ENCODE peak calls at places on chromosomes 13 and 19, in four cellular contexts. K is uterus, S is heart left ventricle, H is A549. F is an unnamed sample.

GRCh38 chr13:50073340-50073739 is 58.1 kb downstream of the KCNRG start:
- DNase-seq in H (no peak), S (no peak), K (no peak), F (no peak)

GRCh38 chr13:114106991-114107685 is 25.3 kb downstream of the RASA3 start:
- DNase-seq in K (peak), H (no peak), S (peak), F (no peak)

GRCh38 chr19:35040826-35041547 is 534 bp upstream of the HPN start:
- DNase-seq in H (no peak), K (peak), S (peak), F (peak)

GRCh38 chr19:7928741-7929701 is 3.1 kb upstream of the CTXN1 start:
- DNase-seq in H (peak), K (peak), S (no peak), F (no peak)

GRCh38 chr13:55948175-55948574 is 1192.5 kb upstream of the PRR20A start:
- DNase-seq in S (no peak), K (no peak), H (no peak), F (no peak)

GRCh38 chr13:107211073-107211472 is 643.1 kb upstream of the ARGLU1 start:
- DNase-seq in K (peak), H (peak), S (peak), F (peak)

GRCh38 chr19:27793128-27793643 is 1419.8 kb downstream of the UQCRFS1 start:
- DNase-seq in S (peak), K (peak), H (peak), F (peak)

GRCh38 chr19:14370169-14370998 is 10.9 kb upstream of the ADGRE5 start:
- DNase-seq in K (no peak), H (no peak), S (no peak), F (no peak)

GRCh38 chr13:105272660-105273631 is 1262.5 kb downstream of the EFNB2 start:
- DNase-seq in S (no peak), H (no peak), K (no peak), F (no peak)

GRCh38 chr13:40401911-40402776 is 264.3 kb downstream of the FOXO1 start:
- DNase-seq in K (peak), H (peak), S (peak), F (peak)

GRCh38 chr13:23656637-23657036 is 86.4 kb downstream of the TNFRSF19 start:
- DNase-seq in S (peak), H (no peak), K (no peak), F (no peak)

DNA sequence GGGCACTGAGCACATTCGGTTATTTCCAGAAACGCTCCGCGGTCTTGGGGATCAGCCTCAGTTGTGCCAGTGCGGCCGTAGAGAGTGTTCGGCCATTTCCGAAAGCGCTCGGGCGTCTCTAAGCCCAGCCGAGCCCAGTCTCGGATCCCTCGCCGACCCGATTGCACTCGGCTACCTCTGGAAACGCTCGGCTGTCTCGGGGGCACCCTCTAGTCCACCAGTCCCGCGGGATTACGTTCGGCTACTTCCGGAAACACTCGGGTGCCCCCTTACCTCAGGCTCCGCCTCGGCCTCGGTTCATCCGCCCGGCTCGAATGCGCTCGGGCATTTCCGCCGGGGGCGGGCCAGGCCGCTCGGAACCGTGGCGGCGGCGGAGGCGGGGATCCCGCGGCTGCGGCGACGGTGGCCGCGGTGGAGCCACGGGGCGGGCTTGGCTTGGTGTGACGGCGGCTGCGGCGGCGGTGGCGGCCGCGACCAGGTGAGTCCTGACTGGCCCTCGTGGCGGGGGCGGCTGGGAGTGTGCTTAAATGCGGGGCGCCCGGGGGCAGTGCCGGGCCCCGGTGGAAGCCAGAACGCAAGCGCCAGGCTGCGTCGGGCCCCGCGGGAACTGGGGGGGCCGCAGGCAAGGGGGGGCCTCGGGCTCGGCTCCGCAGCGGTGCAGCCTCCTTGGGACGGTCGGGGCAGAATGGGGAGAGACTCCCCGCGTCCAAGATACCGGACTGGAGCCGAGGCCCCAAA is at the start of gene PIK3R2:
- DNase-seq in S (peak), K (peak), H (peak), F (peak)
- TF ChIP-seq POLR2A in S (peak), K (peak), H (peak), F (no peak)

GRCh38 chr13:25741796-25742195 is 310.0 kb downstream of the SHISA2 start:
- DNase-seq in K (no peak), H (no peak), S (no peak), F (no peak)

GRCh38 chr13:25743426-25743825 is 308.4 kb downstream of the SHISA2 start:
- DNase-seq in H (no peak), K (no peak), S (no peak), F (no peak)

GRCh38 chr13:25742220-25742619 is 309.6 kb downstream of the SHISA2 start:
- DNase-seq in S (no peak), H (no peak), K (no peak), F (no peak)

GRCh38 chr13:25738342-25738771 is 313.5 kb downstream of the SHISA2 start:
- DNase-seq in H (no peak), S (no peak), K (no peak), F (no peak)

DNA sequence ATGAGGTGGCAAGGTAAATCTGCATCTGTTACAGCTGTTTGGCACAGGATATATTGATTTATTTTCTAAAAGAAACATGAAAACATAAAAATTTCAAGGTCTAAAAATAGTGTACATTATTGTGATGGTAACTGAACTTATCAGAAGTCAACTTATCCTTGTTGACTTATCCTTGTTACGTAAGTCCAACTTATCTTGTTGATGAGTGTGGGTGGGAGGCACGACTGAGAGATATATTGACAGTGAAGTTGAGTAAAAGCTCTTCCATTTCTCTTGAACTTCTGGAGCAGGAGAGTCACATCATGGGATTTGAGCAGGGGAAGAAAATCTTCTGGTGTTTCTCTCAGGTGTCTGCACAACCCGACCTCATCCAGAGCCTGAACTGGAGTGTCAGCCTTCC is 313.0 kb downstream of the SHISA2 start:
- DNase-seq in H (no peak), S (no peak), K (no peak), F (no peak)
- H3K4me3 ChIP-seq in H (no peak), S (no peak), K (no peak), F (no peak)

GRCh38 chr19:57362997-57363705 is at the start of the genes TRAPPC2B and ZNF547:
- DNase-seq in K (peak), S (peak), H (peak), F (peak)
- TF ChIP-seq POLR2A in K (peak), S (peak), H (no peak), F (peak)

GRCh38 chr19:9009431-9009830 is 778 bp downstream of the MUC16 start:
- DNase-seq in H (no peak), K (no peak), S (no peak), F (no peak)
- H3K4me3 ChIP-seq in H (no peak), K (no peak), S (no peak), F (no peak)

GRCh38 chr19:2237051-2237868 is 636 bp downstream of the SF3A2 start:
- DNase-seq in H (no peak), S (no peak), K (no peak), F (no peak)

GRCh38 chr19:2235026-2235395 is 1.1 kb downstream of the PLEKHJ1 start:
- DNase-seq in K (no peak), H (no peak), S (no peak), F (no peak)

GRCh38 chr19:2233601-2234280 is 2.4 kb downstream of the PLEKHJ1 start:
- DNase-seq in S (no peak), K (no peak), H (no peak), F (no peak)

GRCh38 chr19:2236285-2237050 is at the start of the genes PLEKHJ1 and SF3A2:
- DNase-seq in K (peak), H (peak), S (peak), F (peak)

DNA sequence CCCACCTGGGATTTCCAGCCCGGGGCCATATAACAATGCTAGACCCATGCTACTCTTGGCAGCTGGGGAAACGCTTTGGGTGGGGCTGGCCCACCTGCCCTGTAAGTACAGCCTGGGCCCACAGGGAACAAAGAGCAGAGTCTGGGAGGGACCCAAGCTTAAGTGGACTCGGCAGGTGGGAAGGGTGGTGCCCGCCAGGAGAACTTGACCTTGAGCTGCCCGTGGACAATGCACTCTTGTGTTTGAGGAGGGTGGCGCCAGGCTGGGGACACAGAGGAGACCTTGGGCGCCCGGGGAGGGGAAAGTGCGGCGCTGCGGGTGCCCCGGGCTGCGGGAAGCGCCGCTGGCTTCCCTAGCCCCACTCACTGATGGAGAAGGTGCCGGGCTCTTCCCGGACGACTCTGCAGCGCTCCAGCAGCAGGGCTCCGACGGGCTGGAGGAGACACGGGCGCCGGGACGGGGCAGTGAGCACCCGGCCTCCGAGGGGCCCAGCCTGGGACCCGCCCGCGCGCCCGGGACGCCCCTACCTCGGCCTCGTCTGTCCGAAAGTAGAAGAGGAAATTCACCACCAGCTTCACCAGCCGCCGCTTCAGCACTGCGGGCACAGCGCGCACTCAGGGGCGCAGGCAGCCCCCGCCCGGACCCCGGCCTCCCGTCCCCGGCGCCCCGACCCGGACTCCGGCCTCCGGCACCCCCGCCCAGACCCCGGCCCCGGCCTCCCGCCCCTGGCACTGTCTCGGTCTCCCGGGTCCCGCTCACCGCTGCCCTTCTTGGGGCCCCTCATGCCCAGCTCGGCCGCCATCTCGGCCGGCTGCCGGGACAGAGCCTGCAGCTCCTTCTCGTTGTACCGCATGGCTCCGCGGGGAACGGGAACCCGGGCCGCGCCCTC is 489 bp downstream of the PLEKHJ1 start:
- DNase-seq in S (peak), K (no peak), H (no peak), F (no peak)
- TF ChIP-seq POLR2A in S (peak), K (peak), H (peak), F (no peak)

DNA sequence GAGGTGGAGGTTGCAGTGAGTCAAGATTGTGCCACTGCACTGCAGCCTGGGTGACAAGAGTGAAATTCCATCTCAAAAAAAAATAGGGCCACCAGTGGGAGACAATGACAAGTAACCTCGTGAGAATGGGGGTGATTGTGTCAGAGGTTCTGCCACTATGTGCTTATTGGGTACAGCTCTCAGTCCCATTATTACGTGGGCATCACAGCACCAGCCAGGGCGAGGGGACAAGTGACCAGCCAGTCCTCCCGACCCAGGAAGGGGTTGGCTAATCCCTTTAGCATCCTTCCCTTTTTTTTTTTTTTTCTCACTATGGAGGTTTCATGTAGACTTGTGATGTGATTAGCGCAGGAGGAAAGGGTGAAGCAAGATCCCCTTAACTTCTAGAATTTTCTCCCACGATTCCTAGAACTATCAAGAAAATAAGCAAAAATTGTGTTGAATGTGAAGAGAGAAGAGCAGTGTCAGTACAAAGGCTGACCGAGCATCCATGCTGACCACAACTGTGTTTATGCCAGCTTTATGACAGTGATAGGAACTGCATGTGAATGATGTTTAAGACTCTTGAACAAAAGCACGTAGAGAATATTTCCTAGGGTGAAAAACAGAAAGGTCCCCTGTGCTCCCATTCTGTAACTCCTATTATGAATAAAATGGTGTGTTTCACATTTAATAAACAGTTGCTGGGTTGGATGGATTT is 50.0 kb downstream of the ALOX5AP start:
- DNase-seq in H (no peak), S (no peak), K (no peak), F (no peak)
- H3K4me3 ChIP-seq in H (no peak), S (no peak), K (no peak), F (no peak)

GRCh38 chr19:12365372-12366162 is at the start of gene ZNF442:
- DNase-seq in H (no peak), K (peak), S (peak), F (peak)
- TF ChIP-seq POLR2A in H (no peak), K (peak), S (peak), F (no peak)

DNA sequence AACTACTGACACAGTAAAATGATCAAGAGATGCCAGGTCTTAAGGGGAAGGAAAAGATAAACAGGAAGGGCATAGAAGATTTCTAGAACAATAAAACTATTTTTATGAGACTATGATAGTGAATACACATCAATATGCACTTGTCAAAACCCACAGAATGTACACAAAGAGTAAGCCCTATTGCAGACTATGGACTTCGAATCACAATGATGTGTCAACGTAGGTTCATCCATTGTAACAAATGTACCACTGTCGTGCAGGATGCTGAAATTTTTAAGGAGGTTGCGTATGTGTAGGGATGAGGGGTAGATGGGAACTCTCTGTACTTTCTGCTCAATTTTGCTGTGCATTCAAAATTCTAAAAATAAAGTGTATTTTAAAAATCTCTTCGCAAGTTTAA is 171.9 kb downstream of the KLF12 start:
- DNase-seq in H (no peak), S (no peak), K (no peak), F (no peak)
- H3K4me3 ChIP-seq in H (no peak), S (no peak), K (no peak), F (no peak)

GRCh38 chr19:52637718-52638585 is at the start of gene ZNF83:
- DNase-seq in K (peak), S (peak), H (no peak), F (peak)
- TF ChIP-seq POLR2A in K (peak), S (peak), H (no peak), F (no peak)